ENCODE peak calls at places on chromosomes 3 and 15, in four cellular contexts. One of them, this sample, is unnamed.

GRCh38 chr3:187750041-187750512 is 4.8 kb upstream of the BCL6 start:
- DNase-seq in SK-N-SH: no peak
- DNase-seq in H1: peak; percentile 65
- DNase-seq in GM12878: no peak
- DNase-seq in this sample: peak; percentile 92

GRCh38 chr3:18079739-18080138 is 337.3 kb upstream of the TBC1D5 start:
- DNase-seq in SK-N-SH: no peak
- DNase-seq in GM12878: no peak
- DNase-seq in H1: no peak
- DNase-seq in this sample: no peak

GRCh38 chr3:50192689-50193141 is 1.3 kb downstream of the GNAT1 start:
- DNase-seq in SK-N-SH: peak; percentile 88
- DNase-seq in H1: peak; percentile 100
- DNase-seq in GM12878: peak; percentile 16
- DNase-seq in this sample: peak; percentile 54

GRCh38 chr3:4548769-4549168 is 55.6 kb downstream of the ITPR1 start:
- DNase-seq in H1: no peak
- DNase-seq in GM12878: no peak
- DNase-seq in SK-N-SH: no peak
- DNase-seq in this sample: no peak

GRCh38 chr3:110405830-110406580 is 665.6 kb upstream of the NECTIN3 start:
- DNase-seq in GM12878: no peak
- DNase-seq in H1: no peak
- DNase-seq in SK-N-SH: no peak
- DNase-seq in this sample: no peak

GRCh38 chr3:66405701-66406091 is 95.1 kb downstream of the LRIG1 start:
- DNase-seq in SK-N-SH: no peak
- DNase-seq in GM12878: no peak
- DNase-seq in H1: no peak
- DNase-seq in this sample: no peak

GRCh38 chr3:113167929-113168771 is 43.2 kb upstream of the BOC start:
- DNase-seq in H1: no peak
- DNase-seq in SK-N-SH: no peak
- DNase-seq in GM12878: no peak
- DNase-seq in this sample: no peak

GRCh38 chr3:2713923-2714322 is 396.3 kb downstream of the IL5RA start:
- DNase-seq in SK-N-SH: no peak
- DNase-seq in H1: no peak
- DNase-seq in GM12878: no peak
- DNase-seq in this sample: no peak

GRCh38 chr3:123281929-123282328 is 80.2 kb downstream of the SEC22A start:
- DNase-seq in GM12878: no peak
- DNase-seq in SK-N-SH: no peak
- DNase-seq in H1: no peak
- DNase-seq in this sample: no peak

GRCh38 chr15:101288905-101289513 is 6.0 kb downstream of the SNRPA1 start:
- DNase-seq in SK-N-SH: peak; percentile 55
- DNase-seq in GM12878: no peak
- DNase-seq in H1: no peak
- DNase-seq in this sample: peak; percentile 50

GRCh38 chr3:113783463-113783862 is 36.6 kb downstream of the ATP6V1A start:
- DNase-seq in H1: no peak
- DNase-seq in GM12878: no peak
- DNase-seq in SK-N-SH: no peak
- DNase-seq in this sample: no peak

GRCh38 chr15:85837011-85837433 is 42.3 kb upstream of the KLHL25 start:
- DNase-seq in GM12878: no peak
- DNase-seq in H1: no peak
- DNase-seq in SK-N-SH: no peak
- DNase-seq in this sample: peak; percentile 84

GRCh38 chr3:78112266-78112665 is 1072.4 kb downstream of the ROBO2 start:
- DNase-seq in GM12878: no peak
- DNase-seq in H1: no peak
- DNase-seq in SK-N-SH: no peak
- DNase-seq in this sample: no peak

GRCh38 chr15:98513428-98513991 is 134.8 kb upstream of the IGF1R start:
- DNase-seq in SK-N-SH: no peak
- DNase-seq in GM12878: no peak
- DNase-seq in H1: no peak
- DNase-seq in this sample: no peak

GRCh38 chr3:153232737-153233330 is 70.8 kb downstream of the RAP2B start:
- DNase-seq in H1: no peak
- DNase-seq in GM12878: no peak
- DNase-seq in SK-N-SH: no peak
- DNase-seq in this sample: no peak

GRCh38 chr15:50116477-50116876 is 2.6 kb downstream of the ATP8B4 start:
- DNase-seq in H1: peak; percentile 56
- DNase-seq in SK-N-SH: no peak
- DNase-seq in GM12878: no peak
- DNase-seq in this sample: peak; percentile 78

GRCh38 chr3:4735243-4735642 is 242.1 kb downstream of the ITPR1 start:
- DNase-seq in SK-N-SH: no peak
- DNase-seq in H1: no peak
- DNase-seq in GM12878: no peak
- DNase-seq in this sample: no peak

GRCh38 chr3:157347577-157348303 is 88.9 kb upstream of the PTX3 start:
- DNase-seq in H1: peak; percentile 95
- DNase-seq in SK-N-SH: no peak
- DNase-seq in GM12878: no peak
- DNase-seq in this sample: no peak

GRCh38 chr3:136602818-136603217 is 149.4 kb downstream of the STAG1 start:
- DNase-seq in GM12878: no peak
- DNase-seq in SK-N-SH: no peak
- DNase-seq in H1: no peak
- DNase-seq in this sample: no peak

GRCh38 chr3:136612512-136612911 is 139.7 kb downstream of the STAG1 start:
- DNase-seq in SK-N-SH: no peak
- DNase-seq in H1: no peak
- DNase-seq in GM12878: no peak
- DNase-seq in this sample: no peak

GRCh38 chr3:136604961-136605360 is 147.2 kb downstream of the STAG1 start:
- DNase-seq in SK-N-SH: no peak
- DNase-seq in GM12878: no peak
- DNase-seq in H1: no peak
- DNase-seq in this sample: no peak

GRCh38 chr3:136606990-136607389 is 145.2 kb downstream of the STAG1 start:
- DNase-seq in H1: no peak
- DNase-seq in SK-N-SH: no peak
- DNase-seq in GM12878: no peak
- DNase-seq in this sample: no peak
- TF ChIP-seq TCF12 in H1: no peak
- TF ChIP-seq TCF12 in SK-N-SH: no peak
- TF ChIP-seq TCF12 in GM12878: no peak
- TF ChIP-seq TCF12 in this sample: no peak

DNA sequence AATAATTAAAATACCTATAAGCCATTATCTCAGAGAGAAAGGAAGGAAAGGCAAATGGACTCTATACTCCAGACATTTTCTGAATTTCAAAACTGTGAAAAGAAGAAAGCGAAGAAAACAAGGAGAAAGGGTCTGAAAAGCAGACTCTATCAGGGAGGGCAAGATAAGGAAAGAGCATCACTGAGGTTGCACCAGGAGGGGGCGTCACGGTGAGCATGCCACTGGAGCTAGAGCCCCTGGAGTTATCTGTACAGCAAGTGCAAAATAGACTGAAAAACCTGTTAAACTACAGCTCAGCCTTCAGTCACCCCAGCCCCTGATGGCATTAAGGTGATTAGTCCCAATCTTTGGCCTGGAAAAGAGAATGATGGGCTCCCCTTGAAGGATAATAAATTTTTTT is 514.3 kb downstream of the GABRG3 start:
- DNase-seq in SK-N-SH: no peak
- DNase-seq in GM12878: no peak
- DNase-seq in H1: no peak
- DNase-seq in this sample: no peak
- TF ChIP-seq TCF12 in SK-N-SH: no peak
- TF ChIP-seq TCF12 in GM12878: no peak
- TF ChIP-seq TCF12 in H1: no peak
- TF ChIP-seq TCF12 in this sample: no peak

GRCh38 chr3:46335546-46335945 is 18.4 kb upstream of the CCR2 start:
- DNase-seq in H1: no peak
- DNase-seq in GM12878: no peak
- DNase-seq in SK-N-SH: no peak
- DNase-seq in this sample: no peak

GRCh38 chr3:46338840-46339239 is 15.1 kb upstream of the CCR2 start:
- DNase-seq in GM12878: no peak
- DNase-seq in SK-N-SH: no peak
- DNase-seq in H1: no peak
- DNase-seq in this sample: no peak

GRCh38 chr3:46334911-46335478 is 18.9 kb upstream of the CCR2 start:
- DNase-seq in GM12878: no peak
- DNase-seq in SK-N-SH: no peak
- DNase-seq in H1: no peak
- DNase-seq in this sample: no peak

GRCh38 chr3:46337911-46338310 is 16.0 kb upstream of the CCR2 start:
- DNase-seq in SK-N-SH: no peak
- DNase-seq in H1: no peak
- DNase-seq in GM12878: no peak
- DNase-seq in this sample: no peak
- TF ChIP-seq TCF12 in SK-N-SH: no peak
- TF ChIP-seq TCF12 in H1: no peak
- TF ChIP-seq TCF12 in GM12878: no peak
- TF ChIP-seq TCF12 in this sample: no peak

DNA sequence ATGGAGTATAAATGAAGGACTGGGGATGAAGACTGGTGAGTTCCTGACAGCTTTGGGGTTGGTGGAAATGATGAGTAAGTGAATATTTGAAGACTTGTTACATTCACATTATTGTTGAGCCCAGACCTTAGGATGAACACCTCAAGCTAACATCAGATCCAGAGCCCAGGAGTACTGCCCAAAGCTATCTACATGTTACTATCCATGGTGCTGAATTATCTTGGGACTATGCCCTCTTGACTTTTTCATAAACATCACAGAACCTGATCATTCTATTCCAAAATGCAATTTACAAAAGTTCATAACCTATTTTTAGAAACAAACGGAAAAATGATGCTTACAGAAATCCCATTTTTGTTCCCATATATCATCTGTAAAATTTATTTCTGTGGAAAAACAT is 613.3 kb downstream of the TUSC7 start:
- DNase-seq in H1: no peak
- DNase-seq in SK-N-SH: no peak
- DNase-seq in GM12878: no peak
- DNase-seq in this sample: no peak
- TF ChIP-seq TCF12 in H1: no peak
- TF ChIP-seq TCF12 in SK-N-SH: no peak
- TF ChIP-seq TCF12 in GM12878: no peak
- TF ChIP-seq TCF12 in this sample: no peak

DNA sequence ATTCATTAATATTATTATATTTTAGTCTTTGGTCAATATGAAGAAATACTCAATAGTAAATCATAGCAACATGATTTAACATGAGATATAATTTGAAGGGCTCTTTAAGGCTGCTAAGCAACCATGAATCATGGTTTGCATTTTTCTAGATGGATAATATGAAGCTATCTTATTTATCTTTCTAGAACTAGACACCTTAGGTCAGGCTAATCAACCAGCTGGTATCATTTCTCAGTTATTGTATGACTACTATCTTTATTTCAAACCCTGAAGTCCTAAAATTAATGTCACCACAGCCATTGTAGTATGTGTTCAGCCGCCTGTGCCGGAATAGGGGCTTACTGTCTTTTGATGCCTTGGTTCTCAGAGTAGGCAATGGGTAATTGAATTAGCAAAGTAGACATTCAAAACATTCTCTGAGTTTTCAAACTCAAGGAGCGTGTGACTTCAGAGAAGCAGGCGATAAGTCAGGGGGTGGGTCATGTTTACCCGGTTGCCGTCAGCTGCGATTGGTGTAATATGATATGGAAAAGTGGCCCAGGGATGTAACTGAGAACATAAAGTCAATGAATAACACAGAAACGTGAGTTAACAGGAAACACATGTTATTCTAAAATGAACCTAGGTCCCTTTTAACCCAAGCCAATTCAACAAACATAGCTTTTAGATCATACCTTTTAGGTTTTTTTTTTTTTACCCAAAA is 93.4 kb upstream of the CTDSPL start:
- DNase-seq in H1: no peak
- DNase-seq in SK-N-SH: no peak
- DNase-seq in GM12878: no peak
- DNase-seq in this sample: peak; percentile 40
- TF ChIP-seq TCF12 in H1: no peak
- TF ChIP-seq TCF12 in SK-N-SH: no peak
- TF ChIP-seq TCF12 in GM12878: no peak
- TF ChIP-seq TCF12 in this sample: no peak

GRCh38 chr3:164476631-164477030 is 601.7 kb downstream of the SI start:
- DNase-seq in GM12878: no peak
- DNase-seq in SK-N-SH: no peak
- DNase-seq in H1: no peak
- DNase-seq in this sample: no peak

GRCh38 chr3:164479978-164480377 is 598.3 kb downstream of the SI start:
- DNase-seq in H1: no peak
- DNase-seq in GM12878: no peak
- DNase-seq in SK-N-SH: no peak
- DNase-seq in this sample: no peak

GRCh38 chr3:164477403-164477802 is 600.9 kb downstream of the SI start:
- DNase-seq in GM12878: no peak
- DNase-seq in H1: no peak
- DNase-seq in SK-N-SH: no peak
- DNase-seq in this sample: no peak

GRCh38 chr3:164479406-164479805 is 598.9 kb downstream of the SI start:
- DNase-seq in H1: no peak
- DNase-seq in GM12878: no peak
- DNase-seq in SK-N-SH: no peak
- DNase-seq in this sample: no peak

DNA sequence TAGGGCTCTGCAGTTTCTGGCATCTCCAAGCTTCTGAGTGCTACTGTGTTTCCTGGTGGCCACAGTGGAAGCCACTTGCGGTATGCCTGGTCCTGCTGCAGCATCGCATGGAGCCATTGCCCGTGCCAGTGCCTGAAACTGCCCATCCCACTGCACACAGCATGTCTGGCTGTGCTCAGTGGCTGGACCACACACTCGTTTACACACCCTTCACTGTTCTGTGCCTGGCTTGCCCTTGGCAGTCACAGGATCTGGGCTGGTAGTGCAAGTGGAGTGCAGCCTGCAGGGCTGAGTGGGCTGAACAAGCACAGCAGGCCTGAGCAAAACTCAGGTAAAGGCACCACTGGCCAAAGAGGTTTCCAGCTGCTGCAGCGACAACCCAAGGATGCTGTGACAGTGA is 600.0 kb downstream of the SI start:
- DNase-seq in SK-N-SH: no peak
- DNase-seq in H1: no peak
- DNase-seq in GM12878: no peak
- DNase-seq in this sample: no peak
- TF ChIP-seq TCF12 in SK-N-SH: no peak
- TF ChIP-seq TCF12 in H1: no peak
- TF ChIP-seq TCF12 in GM12878: no peak
- TF ChIP-seq TCF12 in this sample: no peak

GRCh38 chr3:127775398-127776109 is 46.8 kb downstream of the MGLL start:
- DNase-seq in GM12878: no peak
- DNase-seq in H1: no peak
- DNase-seq in SK-N-SH: no peak
- DNase-seq in this sample: no peak
- TF ChIP-seq TCF12 in GM12878: peak; percentile 85
- TF ChIP-seq TCF12 in H1: no peak
- TF ChIP-seq TCF12 in SK-N-SH: peak; percentile 52
- TF ChIP-seq TCF12 in this sample: no peak

GRCh38 chr3:53202331-53203015 is 41.5 kb downstream of the PRKCD start:
- DNase-seq in GM12878: no peak
- DNase-seq in SK-N-SH: no peak
- DNase-seq in H1: no peak
- DNase-seq in this sample: no peak
- TF ChIP-seq TCF12 in GM12878: no peak
- TF ChIP-seq TCF12 in SK-N-SH: no peak
- TF ChIP-seq TCF12 in H1: no peak
- TF ChIP-seq TCF12 in this sample: no peak